ENCODE peak calls at places on chromosome 6, in five cellular contexts. T, M, O, S and A are unnamed samples.
A peak's percentile ranks its signal among the peaks of the same experiment; 100 is the strongest.

GRCh38 chr6:111730835-111731234 is 125.2 kb upstream of the TRAF3IP2 start:
- DNase-seq in O (no peak), T (no peak), S (no peak), M (no peak), A (no peak)

GRCh38 chr6:43297644-43298564 is at the start of gene SLC22A7:
- DNase-seq in M (no peak), T (no peak), O (peak; percentile 24), S (no peak), A (no peak)

GRCh38 chr6:3726421-3726820 is 25.1 kb downstream of the PXDC1 start:
- DNase-seq in O (peak; percentile 43), S (no peak), T (no peak), M (no peak), A (no peak)

GRCh38 chr6:146543940-146544661 is 468 bp downstream of the RAB32 start:
- DNase-seq in M (peak; percentile 37), O (peak; percentile 72), T (peak; percentile 36), S (no peak), A (no peak)

GRCh38 chr6:40536442-40536841 is 50.7 kb downstream of the LRFN2 start:
- DNase-seq in O (peak; percentile 20), S (no peak), M (no peak), T (no peak), A (no peak)

GRCh38 chr6:111874030-111874425 is 776 bp upstream of the FYN start:
- DNase-seq in S (peak; percentile 62), T (no peak), M (peak; percentile 52), O (peak; percentile 60), A (no peak)

GRCh38 chr6:46437671-46438221 is 53.5 kb downstream of the RCAN2 start:
- DNase-seq in T (no peak), M (no peak), S (no peak), O (peak; percentile 82), A (no peak)

GRCh38 chr6:33407132-33407718 is 3.6 kb upstream of the PHF1 start:
- DNase-seq in T (no peak), S (no peak), O (peak; percentile 79), M (no peak), A (no peak)

GRCh38 chr6:169789944-169790927 is 38.8 kb downstream of the ERMARD start:
- DNase-seq in M (peak; percentile 51), T (peak; percentile 68), O (peak; percentile 92), S (peak; percentile 72), A (no peak)

GRCh38 chr6:22036699-22037098 is 260.1 kb downstream of the PRL start:
- DNase-seq in M (no peak), S (no peak), T (no peak), O (no peak), A (no peak)

GRCh38 chr6:153625089-153625488 is 414.0 kb upstream of the OPRM1 start:
- DNase-seq in M (peak; percentile 25), S (no peak), T (no peak), O (no peak), A (no peak)

GRCh38 chr6:149769676-149770075 is 20.1 kb downstream of the PCMT1 start:
- DNase-seq in M (no peak), S (no peak), T (no peak), O (no peak), A (no peak)

GRCh38 chr6:159972506-159973268 is 3.8 kb downstream of the IGF2R start:
- DNase-seq in M (no peak), S (no peak), O (no peak), T (no peak), A (no peak)

GRCh38 chr6:95848717-95849116 is 167.1 kb upstream of the FUT9 start:
- DNase-seq in T (no peak), S (no peak), O (no peak), M (no peak), A (no peak)

GRCh38 chr6:47146426-47147174 is 104.5 kb upstream of the ADGRF1 start:
- DNase-seq in M (no peak), T (no peak), S (no peak), O (peak; percentile 64), A (no peak)

GRCh38 chr6:70176853-70177550 is 125.9 kb downstream of the COL9A1 start:
- DNase-seq in M (no peak), S (no peak), T (no peak), O (no peak), A (no peak)

GRCh38 chr6:129634411-129635230 is 75.4 kb downstream of the ARHGAP18 start:
- DNase-seq in O (no peak), S (no peak), T (no peak), M (no peak), A (no peak)

GRCh38 chr6:36197739-36198221 is 1.2 kb downstream of the BRPF3 start:
- DNase-seq in M (no peak), S (no peak), T (no peak), O (peak; percentile 21), A (no peak)

GRCh38 chr6:30612687-30613248 is 4.3 kb downstream of the PPP1R10 start:
- DNase-seq in M (peak; percentile 38), T (no peak), S (no peak), O (peak; percentile 54), A (no peak)

GRCh38 chr6:111737065-111737521 is 131.4 kb upstream of the TRAF3IP2 start:
- DNase-seq in T (no peak), M (no peak), S (peak; percentile 51), O (peak; percentile 66), A (peak; percentile 18)

GRCh38 chr6:125942677-125943527 is 13.7 kb upstream of the HINT3 start:
- DNase-seq in S (no peak), T (no peak), O (peak; percentile 14), M (no peak), A (no peak)

GRCh38 chr6:73400656-73401055 is 6.0 kb downstream of the DDX43 start:
- DNase-seq in O (no peak), S (no peak), M (no peak), T (no peak), A (no peak)

GRCh38 chr6:141675957-141676356 is 456.8 kb upstream of the GJE1 start:
- DNase-seq in T (no peak), O (peak; percentile 37), M (no peak), S (no peak), A (no peak)

GRCh38 chr6:7311920-7312615 is 931 bp downstream of the SSR1 start:
- DNase-seq in T (no peak), O (peak; percentile 36), M (peak; percentile 8), S (no peak), A (no peak)

GRCh38 chr6:68559716-68560115 is 75.4 kb upstream of the ADGRB3 start:
- DNase-seq in M (no peak), T (no peak), O (no peak), S (no peak), A (no peak)

GRCh38 chr6:48111575-48111974 is 578 bp upstream of the PTCHD4 start:
- DNase-seq in M (no peak), S (no peak), O (no peak), T (no peak), A (no peak)

DNA sequence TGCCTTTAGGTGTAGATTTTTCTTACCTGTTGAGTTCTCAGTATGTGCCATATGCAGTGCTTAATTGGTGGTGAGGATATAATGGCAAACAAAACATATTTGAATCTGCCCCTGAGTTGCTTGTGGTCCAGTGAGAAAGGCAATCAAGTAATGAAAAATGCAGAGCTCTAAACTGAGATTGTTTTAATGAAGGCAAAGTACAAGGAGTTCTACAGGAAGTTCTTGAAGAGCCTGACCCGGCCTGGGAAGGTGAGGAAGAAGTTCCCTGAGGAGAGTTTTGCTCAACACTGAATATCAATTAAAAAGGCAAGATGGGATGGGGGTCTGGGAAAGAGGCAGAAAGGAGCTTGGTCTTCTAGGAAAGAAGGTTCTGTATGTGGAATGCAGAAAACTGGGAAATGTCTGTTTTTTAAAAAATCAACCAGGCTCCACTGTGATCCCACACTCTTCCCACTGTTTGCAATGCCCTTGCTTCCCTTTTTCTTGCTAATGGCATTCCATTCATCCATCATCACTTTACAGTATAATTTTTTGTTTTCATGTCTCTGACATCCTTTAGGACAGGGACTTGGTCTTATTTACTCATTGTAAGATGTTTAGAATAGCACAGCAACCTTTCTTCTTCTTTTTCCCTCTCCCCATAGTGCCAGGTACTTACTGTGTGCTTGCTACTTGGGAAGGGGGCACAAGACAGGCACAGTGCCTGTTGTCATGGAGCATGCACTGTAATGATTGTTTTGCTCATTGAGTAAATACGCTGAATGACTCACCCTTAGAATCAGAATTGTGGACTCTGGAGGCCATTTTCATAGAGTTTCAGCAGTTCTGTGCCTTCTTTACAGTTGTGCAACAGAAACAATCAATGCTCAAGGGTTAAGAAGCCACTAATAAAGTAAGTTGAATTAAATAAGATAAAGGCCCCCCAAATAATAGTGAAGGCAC is 64.3 kb downstream of the ANKS1A start:
- DNase-seq in T (no peak), O (peak; percentile 80), S (no peak), M (peak; percentile 76), A (peak; percentile 12)
- H3K27ac ChIP-seq in T (peak overlapping the region; percentile 1), O (peak overlapping the region; percentile 54), S (no peak overlapping the region), M (peak overlapping the region; percentile 61), A (peak overlapping the region; percentile 15)

GRCh38 chr6:158257425-158257759 is 54.9 kb upstream of the TULP4 start:
- DNase-seq in T (no peak), M (no peak), S (no peak), O (no peak), A (no peak)
- H3K27ac ChIP-seq in T (no peak overlapping the region), M (no peak overlapping the region), S (no peak overlapping the region), O (no peak overlapping the region), A (no peak overlapping the region)

GRCh38 chr6:25384967-25385366 is 105.8 kb downstream of the CARMIL1 start:
- DNase-seq in S (no peak), T (no peak), M (peak; percentile 38), O (no peak), A (no peak)

GRCh38 chr6:25387483-25387882 is 108.3 kb downstream of the CARMIL1 start:
- DNase-seq in M (no peak), S (no peak), T (no peak), O (no peak), A (no peak)

GRCh38 chr6:25388776-25389175 is 109.6 kb downstream of the CARMIL1 start:
- DNase-seq in M (no peak), S (no peak), T (no peak), O (no peak), A (no peak)

GRCh38 chr6:25389501-25389900 is 110.3 kb downstream of the CARMIL1 start:
- DNase-seq in O (peak; percentile 84), T (no peak), M (no peak), S (no peak), A (no peak)

GRCh38 chr6:25387921-25388320 is 108.7 kb downstream of the CARMIL1 start:
- DNase-seq in S (no peak), O (no peak), T (no peak), M (no peak), A (no peak)
- H3K27ac ChIP-seq in S (no peak overlapping the region), O (no peak overlapping the region), T (no peak overlapping the region), M (no peak overlapping the region), A (no peak overlapping the region)

GRCh38 chr6:134035823-134036296 is 16.6 kb downstream of the SLC2A12 start:
- DNase-seq in T (no peak), S (no peak), O (peak; percentile 67), M (peak; percentile 61), A (peak; percentile 98)
- H3K27ac ChIP-seq in T (no peak overlapping the region), S (no peak overlapping the region), O (no peak overlapping the region), M (no peak overlapping the region), A (peak overlapping the region; percentile 88)

GRCh38 chr6:124882580-124883393 is 79.5 kb upstream of the RNF217 start:
- DNase-seq in S (no peak), T (no peak), O (peak; percentile 73), M (no peak), A (no peak)
- H3K27ac ChIP-seq in S (no peak overlapping the region), T (no peak overlapping the region), O (peak overlapping the region; percentile 48), M (peak overlapping the region; percentile 11), A (peak overlapping the region; percentile 82)